ENCODE peak calls at places on chromosomes 4 and X, in four cellular contexts. R, G, U and M are unnamed samples.

GRCh38 chr4:186190456-186191265 is 706 bp upstream of the CYP4V2 start:
- DNase-seq in R (peak; percentile 92), U (peak; percentile 47), G (peak; percentile 46), M (no peak)

GRCh38 chr4:110508827-110509446 is 33.0 kb downstream of the ENPEP start:
- DNase-seq in U (no peak), G (no peak), R (no peak), M (no peak)

GRCh38 chrX:53237056-53237455 is 12.0 kb upstream of the KDM5C start:
- DNase-seq in G (no peak), R (peak; percentile 32), U (no peak), M (no peak)

GRCh38 chr4:143488684-143489083 is 24.8 kb upstream of the SMARCA5 start:
- DNase-seq in G (no peak), U (no peak), R (no peak), M (no peak)

GRCh38 chr4:166972071-166972470 is 262.2 kb downstream of the SPOCK3 start:
- DNase-seq in G (peak; percentile 22), R (no peak), U (no peak), M (no peak)

GRCh38 chr4:98113005-98113404 is 30.3 kb downstream of the STPG2 start:
- DNase-seq in R (no peak), U (no peak), G (no peak), M (no peak)

GRCh38 chr4:186680649-186681048 is 43.0 kb downstream of the FAT1 start:
- DNase-seq in U (no peak), R (no peak), G (no peak), M (no peak)

GRCh38 chrX:15645266-15645665 is 19.3 kb downstream of the CLTRN start:
- DNase-seq in G (no peak), R (no peak), U (no peak), M (no peak)

GRCh38 chrX:9677098-9677739 is 88.4 kb downstream of the GPR143 start:
- DNase-seq in G (no peak), R (no peak), U (no peak), M (no peak)

GRCh38 chr4:20698820-20699219 is 1.4 kb upstream of the PACRGL start:
- DNase-seq in R (no peak), U (no peak), G (no peak), M (no peak)

GRCh38 chr4:111519683-111520082 is 625.6 kb upstream of the FAM241A start:
- DNase-seq in R (no peak), U (no peak), G (no peak), M (no peak)

GRCh38 chr4:94497690-94498089 is 45.9 kb downstream of the PDLIM5 start:
- DNase-seq in U (no peak), G (no peak), R (no peak), M (no peak)

GRCh38 chr4:26992657-26993361 is 132.2 kb downstream of the STIM2 start:
- DNase-seq in G (peak; percentile 74), R (no peak), U (no peak), M (no peak)

GRCh38 chrX:17930850-17931249 is 69.8 kb upstream of the RAI2 start:
- DNase-seq in R (no peak), G (no peak), U (no peak), M (no peak)

GRCh38 chr4:122591196-122591595 is 29.7 kb downstream of the IL21 start:
- DNase-seq in R (no peak), G (no peak), U (no peak), M (no peak)

GRCh38 chrX:132614297-132614696 is 125.5 kb upstream of the MBNL3 start:
- DNase-seq in R (no peak), G (peak; percentile 24), U (peak; percentile 24), M (no peak)

GRCh38 chrX:109818921-109819320 is 85.9 kb upstream of the ACSL4 start:
- DNase-seq in U (no peak), G (peak; percentile 28), R (no peak), M (no peak)

GRCh38 chr4:83572848-83573247 is 36.9 kb downstream of the GPAT3 start:
- DNase-seq in R (no peak), G (no peak), U (no peak), M (no peak)

GRCh38 chrX:30889147-30890125 is at the start of gene TAB3:
- DNase-seq in U (peak; percentile 93), R (peak; percentile 97), G (peak; percentile 96), M (peak; percentile 94)

GRCh38 chr4:36242629-36243354 is 1.5 kb downstream of the ARAP2 start:
- DNase-seq in G (peak; percentile 48), R (no peak), U (no peak), M (no peak)

GRCh38 chr4:47500776-47501175 is 15.7 kb downstream of the ATP10D start:
- DNase-seq in U (no peak), G (no peak), R (no peak), M (no peak)

GRCh38 chr4:159308571-159309340 is 205.9 kb downstream of the RAPGEF2 start:
- DNase-seq in R (no peak), U (no peak), G (no peak), M (no peak)

GRCh38 chrX:18428006-18428405 is 2.6 kb downstream of the CDKL5 start:
- DNase-seq in R (no peak), U (no peak), G (no peak), M (no peak)

GRCh38 chr4:85842540-85842939 is 367.6 kb downstream of the ARHGAP24 start:
- DNase-seq in R (no peak), U (no peak), G (no peak), M (no peak)

DNA sequence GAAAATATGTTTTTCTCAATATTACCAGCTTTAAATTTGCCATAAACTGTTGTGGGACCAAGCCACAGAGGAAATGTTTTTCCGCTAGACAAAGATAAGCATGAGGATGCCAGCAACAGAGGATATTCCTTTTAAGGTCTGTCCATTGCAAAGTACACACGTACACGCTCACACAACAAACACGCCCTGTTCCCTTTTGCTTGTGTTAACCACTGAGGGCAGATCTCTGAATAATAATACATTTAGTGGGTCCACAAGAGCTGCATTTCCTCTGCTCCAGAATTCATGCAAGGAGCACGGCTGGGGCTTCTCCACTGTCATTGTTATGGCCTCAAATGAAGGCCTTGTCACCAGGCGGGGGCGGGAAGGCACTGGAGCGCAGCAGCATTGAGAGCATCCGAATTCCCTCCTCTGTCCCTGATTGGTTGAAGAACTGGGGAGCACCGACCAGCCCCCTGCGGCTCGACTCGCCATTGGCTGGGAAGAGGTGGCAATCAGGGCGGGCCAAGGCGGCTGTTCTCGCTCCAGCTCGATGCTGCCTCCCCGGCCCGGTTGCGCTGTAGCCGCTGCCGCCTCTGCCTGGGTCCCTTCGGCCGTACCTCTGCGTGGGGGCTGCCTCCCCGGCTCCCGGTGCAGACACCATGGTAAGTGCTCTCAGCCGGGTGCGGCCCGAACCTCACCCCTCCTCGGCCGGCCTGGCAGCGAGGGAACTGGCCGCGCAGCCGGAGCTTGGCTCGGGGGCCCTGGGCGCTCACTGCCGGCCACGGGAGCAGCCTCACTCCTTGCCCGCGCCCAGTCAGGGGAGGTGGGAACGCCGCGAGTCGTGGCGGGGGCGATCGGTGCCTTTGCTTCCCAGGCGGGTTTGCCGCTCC is at the start of gene GUCY1B1:
- DNase-seq in R (peak; percentile 95), G (peak; percentile 95), U (peak; percentile 94), M (peak; percentile 80)
- TF ChIP-seq POLR2A in R (no peak), G (no peak), U (peak; percentile 31), M (peak; percentile 20)

GRCh38 chrX:148310402-148311200 is 189.8 kb upstream of the AFF2 start:
- DNase-seq in G (no peak), R (no peak), U (no peak), M (no peak)
- H3K27ac ChIP-seq in G (no peak overlapping the region), R (peak overlapping the region; percentile 6), U (no peak overlapping the region), M (no peak overlapping the region)

GRCh38 chr4:7607156-7607910 is 172.6 kb upstream of the PSAPL1 start:
- DNase-seq in R (no peak), U (no peak), G (peak; percentile 68), M (no peak)
- H3K4me3 ChIP-seq in R (no peak overlapping the region), U (no peak overlapping the region), G (no peak overlapping the region), M (no peak overlapping the region)

GRCh38 chr4:68148795-68149685 is 19.4 kb upstream of the TMPRSS11F start:
- DNase-seq in G (no peak), U (no peak), R (peak; percentile 33), M (no peak)

GRCh38 chr4:68145261-68145660 is 15.6 kb upstream of the TMPRSS11F start:
- DNase-seq in R (no peak), G (no peak), U (no peak), M (no peak)

GRCh38 chr4:68152411-68152810 is 22.7 kb upstream of the TMPRSS11F start:
- DNase-seq in U (no peak), R (no peak), G (no peak), M (no peak)

GRCh38 chr4:68141852-68142251 is 12.2 kb upstream of the TMPRSS11F start:
- DNase-seq in G (no peak), U (no peak), R (no peak), M (no peak)

GRCh38 chr4:68147079-68147478 is 17.4 kb upstream of the TMPRSS11F start:
- DNase-seq in G (no peak), R (no peak), U (no peak), M (no peak)
- TF ChIP-seq POLR2A in G (no peak), R (no peak), U (no peak), M (no peak)

GRCh38 chr4:37763831-37764230 is 62.7 kb upstream of the PGM2 start:
- DNase-seq in R (no peak), G (no peak), U (no peak), M (no peak)
- H3K27ac ChIP-seq in R (no peak overlapping the region), G (no peak overlapping the region), U (no peak overlapping the region), M (no peak overlapping the region)

GRCh38 chrX:12955882-12956703 is 18.8 kb upstream of the TMSB4X start:
- DNase-seq in R (peak; percentile 94), G (no peak), U (peak; percentile 56), M (peak; percentile 30)
- H3K4me3 ChIP-seq in R (peak overlapping the region; percentile 18), G (no peak overlapping the region), U (no peak overlapping the region), M (no peak overlapping the region)

DNA sequence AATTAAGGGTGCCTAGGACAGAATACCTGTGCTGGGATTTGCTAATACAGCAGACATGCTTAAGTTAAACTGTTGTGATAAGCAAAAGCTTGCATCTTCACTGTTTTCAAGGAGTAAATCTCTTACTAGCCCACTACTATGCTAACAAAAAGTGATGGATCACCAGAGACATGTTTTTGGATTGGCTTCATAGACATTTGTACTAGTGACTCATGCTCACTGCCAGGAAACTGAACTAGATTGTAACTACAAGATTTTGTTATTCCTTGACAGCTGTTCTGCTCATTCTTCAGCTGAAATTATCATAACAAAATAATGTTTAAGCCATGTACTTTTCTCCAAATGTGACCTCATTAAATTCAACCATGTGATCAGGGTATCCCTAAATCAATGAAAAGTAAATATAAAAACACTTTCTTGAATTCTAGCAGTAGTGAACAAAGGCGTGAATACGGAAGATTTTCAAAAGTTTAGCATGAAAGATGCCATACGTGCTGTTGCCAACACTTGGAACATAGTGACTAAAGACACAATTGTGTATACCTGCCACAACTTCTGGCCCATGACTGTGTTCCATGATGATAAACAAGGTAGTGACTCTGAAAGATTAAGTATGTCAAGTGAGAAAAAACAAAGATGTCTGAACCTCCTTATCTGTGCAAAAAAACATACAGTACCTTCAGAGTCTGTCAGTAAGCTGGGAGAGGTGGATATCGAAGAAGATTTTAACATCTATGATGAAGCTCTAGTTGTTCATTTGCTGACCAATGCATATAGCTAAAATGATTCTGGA is 154.0 kb downstream of the BTC start:
- DNase-seq in U (no peak), R (no peak), G (no peak), M (no peak)
- TF ChIP-seq POLR2A in U (no peak), R (no peak), G (no peak), M (no peak)

DNA sequence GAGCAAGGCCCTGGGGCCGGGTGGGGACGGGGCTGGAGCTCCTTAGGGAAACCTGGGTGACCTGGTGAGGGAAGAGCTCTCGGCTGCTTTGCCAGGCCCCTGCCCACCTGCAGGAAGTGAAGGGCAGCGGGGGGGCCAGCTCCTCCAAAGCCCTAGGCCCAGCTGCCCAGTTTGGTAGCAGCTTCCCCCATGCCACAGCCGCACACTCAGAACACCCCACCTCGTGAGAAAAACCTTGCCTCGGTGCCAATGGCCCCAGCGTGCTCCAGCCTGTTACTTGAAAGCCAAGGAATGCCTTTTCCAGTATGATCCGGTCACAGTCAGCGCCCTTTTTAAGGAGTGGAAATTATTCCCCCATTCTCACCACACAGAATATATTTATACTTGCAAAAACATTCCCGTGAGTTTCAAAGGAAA is 38.3 kb downstream of the ACOX3 start:
- DNase-seq in R (no peak), G (no peak), U (no peak), M (no peak)
- H3K27ac ChIP-seq in R (no peak overlapping the region), G (no peak overlapping the region), U (no peak overlapping the region), M (peak overlapping the region; percentile 68)